ENCODE peak calls at places on chromosomes 2 and 18, in six cellular contexts. X is body of pancreas; J is left ventricle myocardium inferior; Q is psoas muscle; T is stomach; Y is CD8-positive, alpha-beta T cell. Z is an unnamed sample.

GRCh38 chr2:6072757-6073156 is 380.6 kb downstream of the SOX11 start:
- DNase-seq in Q (no peak), X (no peak), T (no peak), J (no peak), Y (no peak), Z (no peak)

GRCh38 chr18:37243756-37244155 is 321.8 kb downstream of the CELF4 start:
- DNase-seq in Q (no peak), J (no peak), T (no peak), X (no peak), Y (no peak), Z (no peak)

GRCh38 chr18:63508634-63509033 is 31.9 kb downstream of the SERPINB5 start:
- DNase-seq in Y (no peak), T (no peak), X (no peak), J (no peak), Q (no peak), Z (no peak)

GRCh38 chr2:240646061-240646899 is 21.0 kb downstream of the GPR35 start:
- DNase-seq in Q (no peak), J (peak; percentile 6), T (peak; percentile 25), X (no peak), Y (peak; percentile 43), Z (no peak)

GRCh38 chr2:135052997-135053474 is 944 bp downstream of the RAB3GAP1 start:
- DNase-seq in Y (peak; percentile 29), T (no peak), J (no peak), X (peak; percentile 12), Q (no peak), Z (no peak)

GRCh38 chr18:9665311-9665710 is 42.8 kb upstream of the RAB31 start:
- DNase-seq in Y (no peak), J (no peak), T (no peak), Q (no peak), X (no peak), Z (no peak)

GRCh38 chr2:206515580-206515979 is 72.2 kb downstream of the ADAM23 start:
- DNase-seq in T (no peak), Q (no peak), J (no peak), X (no peak), Y (no peak), Z (no peak)

GRCh38 chr2:174078275-174078674 is 113.1 kb upstream of the SP3 start:
- DNase-seq in Y (no peak), X (no peak), J (no peak), Q (no peak), T (no peak), Z (no peak)

GRCh38 chr2:17878222-17879136 is at the start of gene KCNS3:
- DNase-seq in J (peak; percentile 49), T (peak; percentile 60), Y (no peak), Q (peak; percentile 58), X (peak; percentile 71), Z (no peak)

GRCh38 chr2:191190439-191190838 is 39.6 kb upstream of the STAT4 start:
- DNase-seq in T (no peak), X (no peak), Q (no peak), Y (no peak), J (no peak), Z (no peak)

GRCh38 chr2:8346238-8346637 is 335.6 kb upstream of the ID2 start:
- DNase-seq in Y (no peak), X (no peak), J (no peak), T (no peak), Q (no peak), Z (no peak)

GRCh38 chr2:152826880-152827279 is 108.5 kb downstream of the ARL6IP6 start:
- DNase-seq in X (no peak), Y (no peak), T (no peak), J (no peak), Q (no peak), Z (no peak)

GRCh38 chr2:29000481-29000880 is 19.4 kb downstream of the TOGARAM2 start:
- DNase-seq in Q (no peak), Y (peak; percentile 61), T (peak; percentile 49), X (peak; percentile 20), J (peak; percentile 42), Z (no peak)

GRCh38 chr2:136024185-136024584 is 38.8 kb upstream of the DARS1 start:
- DNase-seq in T (no peak), Y (no peak), X (no peak), J (no peak), Q (no peak), Z (no peak)

GRCh38 chr18:220708-221107 is 47.1 kb downstream of the THOC1 start:
- DNase-seq in T (no peak), J (no peak), X (no peak), Y (no peak), Q (no peak), Z (no peak)

GRCh38 chr2:120594856-120595685 is 140.6 kb upstream of the GLI2 start:
- DNase-seq in Q (peak; percentile 7), Y (no peak), J (no peak), T (no peak), X (no peak), Z (no peak)

GRCh38 chr18:55488473-55488872 is 99.5 kb downstream of the TCF4 start:
- DNase-seq in Q (no peak), X (no peak), Y (no peak), J (no peak), T (no peak), Z (no peak)

GRCh38 chr18:9379118-9379517 is 44.5 kb downstream of the TWSG1 start:
- DNase-seq in Q (no peak), J (no peak), X (no peak), T (no peak), Y (no peak), Z (no peak)

GRCh38 chr2:60888853-60889252 is 7.5 kb downstream of the REL start:
- DNase-seq in X (no peak), T (no peak), Y (no peak), Q (no peak), J (no peak), Z (no peak)

GRCh38 chr2:7752291-7752690 is 835.1 kb downstream of the RNF144A start:
- DNase-seq in Q (no peak), X (no peak), Y (no peak), T (no peak), J (no peak), Z (no peak)

GRCh38 chr2:112150447-112150846 is 12.3 kb downstream of the FBLN7 start:
- DNase-seq in Q (no peak), T (peak; percentile 17), X (no peak), Y (no peak), J (no peak), Z (no peak)

GRCh38 chr2:47005687-47006086 is 90.1 kb upstream of the MCFD2 start:
- DNase-seq in X (no peak), J (no peak), Y (no peak), T (no peak), Q (no peak), Z (no peak)

GRCh38 chr2:56009758-56010534 is 86.4 kb upstream of the EFEMP1 start:
- DNase-seq in T (no peak), X (no peak), J (no peak), Q (no peak), Y (no peak), Z (no peak)

GRCh38 chr2:28750316-28751101 is 1.1 kb upstream of the PPP1CB start:
- DNase-seq in J (no peak), Q (no peak), Y (no peak), T (no peak), X (peak; percentile 28), Z (no peak)

GRCh38 chr2:62372824-62373223 is 133.2 kb downstream of the TMEM17 start:
- DNase-seq in Y (no peak), Q (no peak), X (no peak), T (no peak), J (no peak), Z (no peak)

GRCh38 chr2:62374301-62374960 is 131.6 kb downstream of the TMEM17 start:
- DNase-seq in T (no peak), J (no peak), Q (no peak), Y (no peak), X (no peak), Z (no peak)

GRCh38 chr2:62369549-62370164 is 136.3 kb downstream of the TMEM17 start:
- DNase-seq in T (no peak), X (no peak), Y (no peak), J (no peak), Q (no peak), Z (no peak)

GRCh38 chr2:62375051-62375450 is 130.9 kb downstream of the TMEM17 start:
- DNase-seq in Y (no peak), J (no peak), X (no peak), T (no peak), Q (no peak), Z (no peak)

GRCh38 chr2:62370304-62371250 is 135.4 kb downstream of the TMEM17 start:
- DNase-seq in Q (no peak), T (no peak), J (no peak), Y (no peak), X (no peak), Z (no peak)
- H3K27ac ChIP-seq in Q (no peak overlapping the region), T (no peak overlapping the region), J (no peak overlapping the region), Y (no peak overlapping the region), X (no peak overlapping the region), Z (no peak overlapping the region)

GRCh38 chr18:28855524-28855923 is 678.6 kb upstream of the CDH2 start:
- DNase-seq in Q (no peak), T (no peak), Y (no peak), J (no peak), X (no peak), Z (no peak)
- TF ChIP-seq CTCF in Q (no peak), T (no peak), Y (no peak), J (no peak), X (no peak), Z (no peak)

GRCh38 chr2:213087040-213087439 is 64.4 kb downstream of the IKZF2 start:
- DNase-seq in Y (no peak), Q (no peak), X (no peak), T (no peak), J (no peak), Z (no peak)
- H3K4me1 ChIP-seq in Y (no peaks in the 10 kb centered on the region), Q (peaks cover 19% of the 10 kb centered on the region), X (no peaks in the 10 kb centered on the region), T (no peaks in the 10 kb centered on the region), J (peaks cover 21% of the 10 kb centered on the region), Z (peaks cover 19% of the 10 kb centered on the region)

GRCh38 chr2:70718736-70719135 is 49.3 kb downstream of the ADD2 start:
- DNase-seq in J (no peak), Y (no peak), Q (no peak), X (no peak), T (no peak), Z (no peak)

GRCh38 chr2:70716951-70717350 is 51.0 kb downstream of the ADD2 start:
- DNase-seq in J (no peak), Q (no peak), X (no peak), T (no peak), Y (no peak), Z (no peak)

GRCh38 chr2:70716131-70716766 is 51.8 kb downstream of the ADD2 start:
- DNase-seq in J (peak; percentile 24), T (no peak), X (peak; percentile 9), Y (no peak), Q (no peak), Z (no peak)

GRCh38 chr2:70719231-70719630 is 48.8 kb downstream of the ADD2 start:
- DNase-seq in J (no peak), Y (no peak), Q (no peak), X (no peak), T (no peak), Z (no peak)

DNA sequence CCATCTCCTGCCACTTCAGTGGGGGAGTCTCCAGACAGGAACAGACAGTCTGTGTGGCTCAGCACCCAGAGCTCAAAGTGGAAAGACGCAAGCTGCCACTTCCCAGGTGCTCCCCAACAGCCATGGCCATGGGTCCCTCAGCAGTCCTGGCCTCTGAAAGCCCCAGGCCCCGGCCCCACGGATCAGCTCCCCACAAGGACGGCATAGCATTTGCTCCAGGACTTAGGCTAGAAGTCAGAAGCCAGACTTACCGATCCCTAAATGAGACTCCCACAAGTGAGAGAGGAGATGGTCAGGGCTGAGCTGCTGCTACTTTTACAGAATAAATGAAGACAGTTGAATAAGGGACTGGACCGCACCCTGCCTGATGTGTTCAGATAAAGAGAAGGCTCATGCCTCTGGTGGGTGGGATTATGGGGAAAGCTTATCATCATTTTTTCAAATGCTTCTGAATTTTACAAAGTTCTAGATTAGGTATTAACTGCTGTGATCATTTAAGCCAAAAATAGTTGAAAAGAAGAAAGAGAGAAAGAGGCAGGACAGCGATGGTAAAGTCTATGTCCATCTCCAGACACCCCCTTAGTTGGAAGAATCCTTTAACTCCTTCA is 50.5 kb downstream of the ADD2 start:
- DNase-seq in J (no peak), Q (no peak), T (no peak), Y (no peak), X (no peak), Z (no peak)
- H3K27ac ChIP-seq in J (no peak overlapping the region), Q (no peak overlapping the region), T (no peak overlapping the region), Y (no peak overlapping the region), X (no peak overlapping the region), Z (no peak overlapping the region)

Z was measured in thoracic aorta.